ENCODE peak calls at places on chromosome 1, in four cellular contexts. B, E, U and D are unnamed samples. For H3K9me3, the result is how much of the 10 kb centered on the place peaks cover.

GRCh38 chr1:25111706-25112105 is 120.6 kb downstream of the SYF2 start:
- DNase-seq in B (no peak), E (no peak), U (no peak), D (no peak)

GRCh38 chr1:7178741-7179140 is 393.5 kb downstream of the CAMTA1 start:
- DNase-seq in B (no peak), E (no peak), U (no peak), D (no peak)

GRCh38 chr1:925532-926421 is 2.1 kb downstream of the SAMD11 start:
- DNase-seq in B (no peak), E (peak), U (no peak), D (no peak)

GRCh38 chr1:179881642-179882252 is 338 bp upstream of the TOR1AIP1 start:
- DNase-seq in B (peak), E (no peak), U (peak), D (no peak)

GRCh38 chr1:109193653-109194590 is 19.8 kb upstream of the SARS1 start:
- DNase-seq in B (peak), E (peak), U (peak), D (peak)

GRCh38 chr1:151145158-151146071 is 1.0 kb downstream of the SEMA6C start:
- DNase-seq in B (peak), E (peak), U (peak), D (no peak)

GRCh38 chr1:154158307-154159125 is 3.6 kb upstream of the NUP210L start:
- DNase-seq in B (no peak), E (no peak), U (no peak), D (no peak)

GRCh38 chr1:109350650-109351049 is 43.8 kb upstream of the MYBPHL start:
- DNase-seq in B (no peak), E (no peak), U (no peak), D (no peak)

GRCh38 chr1:5884110-5884509 is 108.1 kb downstream of the NPHP4 start:
- DNase-seq in B (no peak), E (no peak), U (no peak), D (no peak)

GRCh38 chr1:110879758-110880606 is 7.0 kb downstream of the CD53 start:
- DNase-seq in B (no peak), E (no peak), U (no peak), D (peak)

GRCh38 chr1:15018767-15019166 is 134.8 kb upstream of the TMEM51 start:
- DNase-seq in B (no peak), E (no peak), U (no peak), D (no peak)

GRCh38 chr1:205693421-205693991 is 13.2 kb upstream of the SLC45A3 start:
- DNase-seq in B (no peak), E (no peak), U (no peak), D (no peak)

GRCh38 chr1:161827786-161828185 is 61.7 kb downstream of the ATF6 start:
- DNase-seq in B (no peak), E (no peak), U (no peak), D (no peak)

GRCh38 chr1:193406901-193407300 is 220.5 kb upstream of the B3GALT2 start:
- DNase-seq in B (no peak), E (peak), U (no peak), D (no peak)

GRCh38 chr1:9646037-9646436 is 5.5 kb upstream of the PIK3CD start:
- DNase-seq in B (no peak), E (no peak), U (no peak), D (no peak)

GRCh38 chr1:7335224-7335879 is 435.7 kb upstream of the VAMP3 start:
- DNase-seq in B (no peak), E (no peak), U (no peak), D (no peak)

GRCh38 chr1:23074012-23074411 is 54.7 kb downstream of the KDM1A start:
- DNase-seq in B (no peak), E (no peak), U (no peak), D (no peak)

GRCh38 chr1:233211595-233211994 is 83.9 kb downstream of the PCNX2 start:
- DNase-seq in B (no peak), E (no peak), U (no peak), D (no peak)

GRCh38 chr1:15965228-15965767 is 10.6 kb downstream of the ZBTB17 start:
- DNase-seq in B (peak), E (no peak), U (no peak), D (no peak)

GRCh38 chr1:97947751-97948150 is 26.9 kb upstream of the DPYD start:
- DNase-seq in B (no peak), E (no peak), U (no peak), D (no peak)

GRCh38 chr1:67840449-67840848 is 7.2 kb upstream of the GNG12 start:
- DNase-seq in B (no peak), E (no peak), U (peak), D (no peak)

GRCh38 chr1:219837994-219838294 is 90.4 kb downstream of the SLC30A10 start:
- DNase-seq in B (no peak), E (no peak), U (no peak), D (no peak)

GRCh38 chr1:50783286-50783685 is 176.8 kb downstream of the FAF1 start:
- DNase-seq in B (no peak), E (no peak), U (no peak), D (no peak)

GRCh38 chr1:213724640-213725536 is 262.9 kb upstream of the PROX1 start:
- DNase-seq in B (peak), E (peak), U (no peak), D (no peak)

GRCh38 chr1:162966608-162967007 is 102.6 kb upstream of the RGS4 start:
- DNase-seq in B (no peak), E (no peak), U (no peak), D (no peak)

GRCh38 chr1:6523566-6523965 is 30.7 kb downstream of the NOL9 start:
- DNase-seq in B (no peak), E (peak), U (peak), D (no peak)

GRCh38 chr1:47333922-47334764 is 553 bp downstream of the CMPK1 start:
- DNase-seq in B (peak), E (peak), U (peak), D (peak)

GRCh38 chr1:203451849-203452784 is 23.5 kb upstream of the PRELP start:
- DNase-seq in B (no peak), E (no peak), U (no peak), D (no peak)

GRCh38 chr1:93662481-93663190 is 19.0 kb downstream of the BCAR3 start:
- DNase-seq in B (no peak), E (no peak), U (no peak), D (no peak)

GRCh38 chr1:167229719-167230385 is 9.2 kb downstream of the POU2F1 start:
- DNase-seq in B (no peak), E (no peak), U (no peak), D (no peak)

GRCh38 chr1:4425892-4426291 is 228.5 kb upstream of the AJAP1 start:
- DNase-seq in B (no peak), E (peak), U (no peak), D (no peak)

GRCh38 chr1:23664837-23665795 is 26.5 kb upstream of the RPL11 start:
- DNase-seq in B (peak), E (peak), U (peak), D (no peak)

GRCh38 chr1:157596384-157596783 is 1.5 kb downstream of the FCRL4 start:
- DNase-seq in B (no peak), E (no peak), U (no peak), D (no peak)

GRCh38 chr1:30686236-30686635 is 37.1 kb downstream of the MATN1 start:
- DNase-seq in B (no peak), E (peak), U (no peak), D (no peak)

GRCh38 chr1:156479093-156480014 is 21.2 kb downstream of the MEF2D start:
- DNase-seq in B (no peak), E (no peak), U (no peak), D (no peak)

GRCh38 chr1:156477526-156478249 is 22.9 kb downstream of the MEF2D start:
- DNase-seq in B (no peak), E (no peak), U (peak), D (no peak)

GRCh38 chr1:156480015-156480368 is 20.6 kb downstream of the MEF2D start:
- DNase-seq in B (no peak), E (no peak), U (no peak), D (no peak)

GRCh38 chr1:156476501-156477298 is 23.9 kb downstream of the MEF2D start:
- DNase-seq in B (no peak), E (no peak), U (peak), D (no peak)

GRCh38 chr1:156478250-156478627 is 22.3 kb downstream of the MEF2D start:
- DNase-seq in B (no peak), E (no peak), U (no peak), D (no peak)
- H3K27ac ChIP-seq in B (peak), E (no peak), U (peak), D (no peak)

DNA sequence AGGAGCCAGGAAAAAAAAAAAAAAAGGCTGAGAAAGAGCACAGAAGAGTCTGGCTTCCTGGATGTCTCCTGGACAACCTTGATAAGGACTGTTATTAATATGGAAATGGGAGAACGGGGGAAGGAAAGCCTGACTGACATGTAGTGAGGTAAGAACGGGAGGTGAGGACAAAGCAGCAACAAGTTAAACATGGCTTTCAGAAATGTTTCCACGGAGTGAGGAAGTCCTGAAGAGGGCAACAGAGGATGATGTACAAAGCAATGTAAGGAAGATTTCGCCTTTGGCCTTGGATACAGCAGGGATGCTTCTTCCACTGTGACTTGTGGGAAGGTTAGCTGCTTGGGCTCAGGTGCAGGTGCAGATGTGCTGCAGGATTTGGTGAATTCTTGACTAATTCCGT is 11.9 kb upstream of the NIBAN1 start:
- DNase-seq in B (no peak), E (no peak), U (no peak), D (no peak)
- TF ChIP-seq CTCF in B (no peak), E (no peak), U (peak), D (no peak)

DNA sequence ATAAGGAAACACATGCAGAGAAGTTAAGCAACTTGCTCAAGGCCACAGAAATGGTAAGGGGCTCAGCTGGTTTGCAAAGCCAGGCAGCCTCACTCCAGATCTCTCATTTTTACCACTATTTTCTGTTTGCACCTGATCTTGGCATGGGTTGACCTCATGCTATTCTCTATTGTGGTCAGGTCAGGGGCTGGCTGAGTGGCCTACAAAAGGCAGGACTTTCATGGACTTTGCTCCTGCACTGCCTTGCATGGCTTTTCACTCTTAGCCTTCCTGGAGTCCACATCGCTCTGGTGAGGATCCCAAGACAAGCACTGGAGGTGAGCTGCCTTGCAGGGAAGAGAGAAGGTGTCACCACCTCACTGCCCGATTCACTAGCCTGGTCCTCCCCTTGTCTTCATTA is 56.8 kb upstream of the CSF3R start:
- DNase-seq in B (no peak), E (no peak), U (no peak), D (no peak)
- H3K9me3 ChIP-seq in B (under half), E (under half), U (under half), D (under half)

GRCh38 chr1:28280961-28281360 is 21.6 kb downstream of the SESN2 start:
- DNase-seq in B (no peak), E (no peak), U (no peak), D (no peak)

GRCh38 chr1:28281608-28282425 is 22.5 kb downstream of the SESN2 start:
- DNase-seq in B (no peak), E (no peak), U (no peak), D (no peak)

GRCh38 chr1:28279721-28280120 is 20.4 kb downstream of the SESN2 start:
- DNase-seq in B (no peak), E (no peak), U (no peak), D (no peak)

GRCh38 chr1:28278763-28279162 is 19.4 kb downstream of the SESN2 start:
- DNase-seq in B (no peak), E (no peak), U (no peak), D (no peak)

GRCh38 chr1:28280501-28280900 is 21.2 kb downstream of the SESN2 start:
- DNase-seq in B (no peak), E (no peak), U (no peak), D (no peak)
- H3K27ac ChIP-seq in B (no peak), E (no peak), U (peak), D (no peak)

GRCh38 chr1:16999863-17000262 is 11.9 kb downstream of the ATP13A2 start:
- DNase-seq in B (no peak), E (no peak), U (no peak), D (no peak)
- TF ChIP-seq CTCF in B (no peak), E (no peak), U (no peak), D (no peak)

GRCh38 chr1:168863647-168864234 is 134.7 kb upstream of the DPT start:
- DNase-seq in B (no peak), E (no peak), U (no peak), D (no peak)

GRCh38 chr1:168867941-168868634 is 139.1 kb upstream of the DPT start:
- DNase-seq in B (no peak), E (no peak), U (no peak), D (no peak)

GRCh38 chr1:168861421-168862023 is 132.5 kb upstream of the DPT start:
- DNase-seq in B (no peak), E (no peak), U (no peak), D (no peak)

GRCh38 chr1:168864266-168864665 is 135.3 kb upstream of the DPT start:
- DNase-seq in B (no peak), E (no peak), U (no peak), D (no peak)

DNA sequence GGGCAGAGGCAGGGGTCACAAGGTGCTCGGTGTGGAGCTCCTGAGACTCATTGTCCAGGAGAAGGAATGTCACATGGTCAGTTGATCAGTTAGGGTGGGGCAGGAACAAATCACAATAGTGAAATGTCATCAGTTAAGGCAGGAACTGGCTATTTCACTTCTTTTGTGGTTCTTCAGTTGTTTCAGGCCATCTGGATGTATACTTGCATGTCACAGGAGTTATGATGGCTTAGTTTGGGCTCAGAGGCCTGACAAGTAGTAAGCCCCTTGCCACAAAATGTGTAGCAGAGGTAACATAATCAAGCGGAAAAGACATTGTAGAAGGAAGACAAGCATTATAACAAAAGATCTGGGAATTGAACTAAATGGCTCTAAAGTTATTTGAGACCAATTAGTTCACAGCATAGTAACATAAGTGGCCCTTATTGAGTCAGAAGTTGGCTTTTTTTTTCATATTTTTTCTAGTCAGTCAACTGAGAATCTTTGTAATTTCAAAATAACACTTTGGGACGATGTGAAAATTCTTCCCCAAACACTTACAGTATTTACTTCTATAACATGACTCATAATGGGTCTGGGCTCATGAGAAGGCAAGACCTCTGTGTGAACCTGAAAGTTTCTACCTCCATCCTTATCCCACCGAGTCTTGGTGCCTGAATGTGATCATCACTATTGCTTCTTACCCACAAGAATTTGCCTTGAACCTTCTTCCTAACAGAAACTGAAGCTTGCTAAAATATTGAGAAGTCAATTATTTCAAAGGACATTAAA is 137.0 kb upstream of the DPT start:
- DNase-seq in B (no peak), E (no peak), U (no peak), D (no peak)
- H3K9me3 ChIP-seq in B (under half), E (under half), U (under half), D (under half)

GRCh38 chr1:13762642-13763041 is 62.7 kb downstream of the PRDM2 start:
- DNase-seq in B (no peak), E (peak), U (no peak), D (no peak)
- H3K27ac ChIP-seq in B (no peak), E (peak), U (peak), D (no peak)

GRCh38 chr1:87135313-87135712 is 193.4 kb upstream of the LMO4 start:
- DNase-seq in B (no peak), E (no peak), U (no peak), D (no peak)
- TF ChIP-seq CTCF in B (no peak), E (no peak), U (no peak), D (no peak)

GRCh38 chr1:2345297-2346075 is 45.9 kb downstream of the MORN1 start:
- DNase-seq in B (no peak), E (no peak), U (no peak), D (no peak)
- H3K9me3 ChIP-seq in B (under half), E (under half), U (under half), D (under half)

GRCh38 chr1:19452221-19452663 is 33.1 kb downstream of the CAPZB start:
- DNase-seq in B (no peak), E (no peak), U (no peak), D (no peak)

GRCh38 chr1:19450811-19451564 is 34.4 kb downstream of the CAPZB start:
- DNase-seq in B (no peak), E (no peak), U (peak), D (no peak)

GRCh38 chr1:19448491-19449439 is 36.6 kb downstream of the CAPZB start:
- DNase-seq in B (peak), E (no peak), U (peak), D (no peak)

GRCh38 chr1:19447550-19447949 is 37.8 kb downstream of the CAPZB start:
- DNase-seq in B (no peak), E (no peak), U (no peak), D (no peak)

GRCh38 chr1:19449454-19450228 is 35.7 kb downstream of the CAPZB start:
- DNase-seq in B (no peak), E (no peak), U (no peak), D (no peak)
- H3K27ac ChIP-seq in B (peak), E (no peak), U (peak), D (no peak)